ENCODE peak calls at places on chromosomes 2 and 18, in five cellular contexts. T is pons, U is progenitor cell of endocrine pancreas, S is left ventricle myocardium superior, L is ureter. N is an unnamed sample.

GRCh38 chr2:158511706-158512105 is 55.0 kb downstream of the PKP4 start:
- DNase-seq in T (no peak), U (no peak), S (no peak), L (no peak), N (no peak)

GRCh38 chr2:235934059-235934896 is 233.9 kb downstream of the GBX2 start:
- DNase-seq in S (no peak), U (no peak), L (no peak), T (no peak), N (no peak)

GRCh38 chr2:221567231-221567760 is 4.8 kb downstream of the EPHA4 start:
- DNase-seq in S (no peak), T (no peak), L (no peak), U (no peak), N (no peak)

GRCh38 chr2:169815849-169816248 is 8.9 kb downstream of the METTL5 start:
- DNase-seq in U (no peak), T (no peak), S (no peak), L (no peak), N (no peak)

GRCh38 chr18:35918564-35918963 is 53.9 kb upstream of the RMP24 start:
- DNase-seq in U (no peak), L (no peak), T (no peak), S (no peak), N (no peak)

GRCh38 chr18:48100168-48100495 is 169.7 kb upstream of the SMAD2 start:
- DNase-seq in S (no peak), U (no peak), L (no peak), T (no peak), N (no peak)

GRCh38 chr2:196442211-196442610 is 197.3 kb upstream of the CCDC150 start:
- DNase-seq in S (no peak), U (no peak), L (no peak), T (no peak), N (no peak)

GRCh38 chr2:58651930-58652329 is 410.8 kb upstream of the FANCL start:
- DNase-seq in S (no peak), T (no peak), L (no peak), U (no peak), N (no peak)

GRCh38 chr2:136359121-136359965 is 241.4 kb upstream of the CXCR4 start:
- DNase-seq in U (no peak), S (no peak), L (no peak), T (no peak), N (no peak)

GRCh38 chr2:232473467-232473890 is 14.2 kb downstream of the ECEL1 start:
- DNase-seq in U (no peak), S (no peak), T (no peak), L (no peak), N (no peak)

GRCh38 chr2:32851777-32852439 is 94.8 kb upstream of the LTBP1 start:
- DNase-seq in S (no peak), T (no peak), L (no peak), U (no peak), N (no peak)

GRCh38 chr18:9708057-9708881 is at the start of gene RAB31:
- DNase-seq in S (peak), U (peak), T (peak), L (peak), N (peak)

GRCh38 chr2:235544687-235544965 is 50.8 kb downstream of the AGAP1 start:
- DNase-seq in S (no peak), L (no peak), U (no peak), T (no peak), N (no peak)

GRCh38 chr18:2471523-2471922 is 99.8 kb downstream of the METTL4 start:
- DNase-seq in T (no peak), S (no peak), U (no peak), L (no peak), N (no peak)

GRCh38 chr2:201648-202433 is 62.0 kb downstream of the SH3YL1 start:
- DNase-seq in T (no peak), L (no peak), S (no peak), U (no peak), N (no peak)

GRCh38 chr2:46161921-46162320 is 135.3 kb upstream of the EPAS1 start:
- DNase-seq in U (no peak), T (no peak), L (no peak), S (no peak), N (no peak)

GRCh38 chr2:223998983-223999382 is 40.1 kb downstream of the SERPINE2 start:
- DNase-seq in U (no peak), S (no peak), L (no peak), T (no peak), N (no peak)

GRCh38 chr2:30665761-30666306 is 141.4 kb downstream of the CAPN13 start:
- DNase-seq in L (peak), T (no peak), U (no peak), S (no peak), N (no peak)

GRCh38 chr2:70607121-70607551 is 53.5 kb upstream of the TGFA start:
- DNase-seq in L (no peak), S (no peak), U (no peak), T (peak), N (no peak)

GRCh38 chr18:3062798-3063563 is 50.0 kb upstream of the LPIN2 start:
- DNase-seq in T (peak), L (peak), U (no peak), S (peak), N (peak)

GRCh38 chr18:75048776-75049454 is 160.0 kb downstream of the PTGR3 start:
- DNase-seq in L (no peak), U (no peak), T (no peak), S (no peak), N (no peak)

GRCh38 chr2:150570712-150571111 is 83.2 kb upstream of the RND3 start:
- DNase-seq in L (no peak), T (no peak), S (no peak), U (no peak), N (no peak)

GRCh38 chr2:232028631-232029030 is 67.1 kb downstream of the DIS3L2 start:
- DNase-seq in T (no peak), S (peak), U (no peak), L (no peak), N (no peak)

GRCh38 chr2:46098606-46099005 is 198.6 kb upstream of the EPAS1 start:
- DNase-seq in T (no peak), L (no peak), U (no peak), S (no peak), N (no peak)

GRCh38 chr2:46988230-46988629 is 72.6 kb upstream of the MCFD2 start:
- DNase-seq in T (no peak), U (no peak), S (peak), L (no peak), N (no peak)

GRCh38 chr2:110852541-110853263 is 120.3 kb downstream of the ACOXL start:
- DNase-seq in T (no peak), L (no peak), S (no peak), U (no peak), N (no peak)

GRCh38 chr18:8661754-8662573 is 43.4 kb upstream of the MTCL1 start:
- DNase-seq in S (no peak), U (no peak), L (peak), T (no peak), N (no peak)

GRCh38 chr18:36649205-36649604 is 179.6 kb downstream of the TPGS2 start:
- DNase-seq in S (no peak), U (no peak), L (no peak), T (no peak), N (no peak)

GRCh38 chr2:219073413-219074129 is 12.8 kb upstream of the IHH start:
- DNase-seq in U (no peak), T (peak), L (no peak), S (no peak), N (peak)

GRCh38 chr2:143513081-143513480 is 383.9 kb downstream of the ARHGAP15 start:
- DNase-seq in L (peak), T (peak), U (no peak), S (peak), N (peak)

GRCh38 chr2:5725794-5726463 is 33.7 kb downstream of the SOX11 start:
- DNase-seq in S (no peak), L (no peak), U (peak), T (peak), N (no peak)

GRCh38 chr2:201513271-201513670 is 61.7 kb downstream of the STRADB start:
- DNase-seq in S (no peak), U (no peak), L (no peak), T (no peak), N (no peak)

GRCh38 chr2:168192839-168193616 is 54.4 kb downstream of the STK39 start:
- DNase-seq in S (no peak), L (peak), U (no peak), T (no peak), N (no peak)

GRCh38 chr18:42931501-42931900 is 184.0 kb downstream of the RIT2 start:
- DNase-seq in T (peak), S (no peak), U (no peak), L (no peak), N (no peak)

GRCh38 chr2:215970425-215970824 is 42.9 kb downstream of the MREG start:
- DNase-seq in U (no peak), L (no peak), T (no peak), S (no peak), N (no peak)